ENCODE peak calls at places on chromosomes 12 and 14, in nine cellular contexts. X is heart left ventricle, F is fibroblast of the aortic adventitia, Z is neural crest cell, A is coronary artery, L is transverse colon, U is endothelial cell, Q is HFF-Myc, R is lung. D is an unnamed sample.

GRCh38 chr12:52139579-52140062 is 52.2 kb downstream of the KRT80 start:
- DNase-seq in X (no peak), F (no peak), Z (no peak), A (no peak), L (peak; percentile 56), U (peak; percentile 53), Q (no peak), R (no peak), D (no peak)

GRCh38 chr12:4587108-4587507 is 25.1 kb downstream of the DYRK4 start:
- DNase-seq in X (no peak), F (no peak), Z (no peak), A (no peak), L (no peak), U (no peak), Q (no peak), R (no peak), D (no peak)

GRCh38 chr12:115569694-115570093 is 707.8 kb downstream of the MED13L start:
- DNase-seq in X (no peak), F (no peak), Z (no peak), A (no peak), L (no peak), U (no peak), Q (no peak), R (no peak), D (no peak)

GRCh38 chr12:104699489-104700194 is 242.9 kb downstream of the CHST11 start:
- DNase-seq in X (no peak), F (peak; percentile 71), Z (no peak), A (no peak), L (no peak), U (no peak), Q (no peak), R (no peak), D (no peak)

GRCh38 chr14:85466678-85467077 is 63.3 kb upstream of the FLRT2 start:
- DNase-seq in X (no peak), F (peak; percentile 47), Z (no peak), A (no peak), L (no peak), U (no peak), Q (no peak), R (no peak), D (no peak)

GRCh38 chr12:2417761-2418160 is 365.0 kb downstream of the CACNA1C start:
- DNase-seq in X (no peak), F (no peak), Z (no peak), A (no peak), L (no peak), U (no peak), Q (no peak), R (no peak), D (no peak)

GRCh38 chr14:84404246-84404645 is 1125.7 kb upstream of the FLRT2 start:
- DNase-seq in X (no peak), F (no peak), Z (no peak), A (no peak), L (no peak), U (no peak), Q (no peak), R (no peak), D (no peak)

GRCh38 chr14:76926521-76927251 is 100.5 kb downstream of the LRRC74A start:
- DNase-seq in X (peak; percentile 73), F (peak; percentile 84), Z (no peak), A (no peak), L (no peak), U (no peak), Q (no peak), R (no peak), D (peak; percentile 78)

GRCh38 chr12:49720214-49720613 is 13.0 kb upstream of the FMNL3 start:
- DNase-seq in X (no peak), F (no peak), Z (no peak), A (no peak), L (no peak), U (no peak), Q (no peak), R (no peak), D (peak; percentile 23)

GRCh38 chr14:95353664-95354063 is 34.0 kb upstream of the CLMN start:
- DNase-seq in X (no peak), F (no peak), Z (no peak), A (no peak), L (no peak), U (no peak), Q (no peak), R (no peak), D (no peak)

GRCh38 chr12:80192087-80192486 is 92.8 kb downstream of the OTOGL start:
- DNase-seq in X (no peak), F (no peak), Z (no peak), A (no peak), L (no peak), U (no peak), Q (no peak), R (no peak), D (no peak)

GRCh38 chr12:90940872-90941499 is 14.0 kb downstream of the CCER1 start:
- DNase-seq in X (no peak), F (peak; percentile 84), Z (no peak), A (no peak), L (no peak), U (no peak), Q (no peak), R (no peak), D (peak; percentile 83)

GRCh38 chr12:89328483-89329030 is 23.7 kb downstream of the DUSP6 start:
- DNase-seq in X (no peak), F (no peak), Z (no peak), A (no peak), L (no peak), U (no peak), Q (no peak), R (no peak), D (no peak)

GRCh38 chr12:123882306-123882705 is 90.3 kb downstream of the CCDC92 start:
- DNase-seq in X (no peak), F (no peak), Z (no peak), A (no peak), L (no peak), U (no peak), Q (no peak), R (no peak), D (no peak)

GRCh38 chr14:30193791-30194407 is 266.3 kb upstream of the PRKD1 start:
- DNase-seq in X (no peak), F (peak; percentile 95), Z (no peak), A (no peak), L (no peak), U (no peak), Q (no peak), R (no peak), D (peak; percentile 95)

GRCh38 chr12:114913871-114914801 is 230.2 kb upstream of the TBX3 start:
- DNase-seq in X (no peak), F (no peak), Z (no peak), A (no peak), L (no peak), U (no peak), Q (no peak), R (no peak), D (no peak)

GRCh38 chr14:74394549-74394948 is 31.5 kb downstream of the SYNDIG1L start:
- DNase-seq in X (no peak), F (no peak), Z (no peak), A (no peak), L (no peak), U (no peak), Q (no peak), R (no peak), D (no peak)

GRCh38 chr12:17810399-17810798 is 279.6 kb downstream of the RERGL start:
- DNase-seq in X (no peak), F (no peak), Z (no peak), A (no peak), L (no peak), U (no peak), Q (no peak), R (no peak), D (no peak)

GRCh38 chr12:17809206-17809605 is 280.8 kb downstream of the RERGL start:
- DNase-seq in X (no peak), F (no peak), Z (no peak), A (no peak), L (no peak), U (no peak), Q (no peak), R (no peak), D (no peak)
- TF ChIP-seq CTCF in X (no peak), F (no peak), Z (peak; percentile 33), A (no peak), L (no peak), U (peak; percentile 46), Q (no peak), R (no peak), D (no peak)

DNA sequence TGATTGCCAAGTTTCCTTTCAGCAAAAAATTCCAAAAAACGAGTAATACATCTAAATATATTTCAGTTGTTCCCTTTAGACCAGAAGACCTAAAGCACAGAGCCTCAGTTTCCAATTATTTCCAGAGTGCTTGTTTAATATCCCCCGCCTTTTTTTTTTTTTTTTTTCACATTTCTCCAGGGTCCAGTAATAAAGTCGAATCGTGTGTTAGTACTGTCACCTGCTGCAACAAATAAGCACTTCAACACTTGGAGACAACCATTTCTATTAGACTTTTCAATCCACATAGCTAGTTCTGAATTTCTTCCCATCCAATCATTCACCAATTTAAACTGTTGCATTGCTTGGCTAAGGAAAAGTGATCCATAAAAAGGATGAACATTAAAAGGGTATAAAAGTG is 13.6 kb downstream of the PDE6H start:
- DNase-seq in X (no peak), F (no peak), Z (no peak), A (no peak), L (no peak), U (no peak), Q (no peak), R (no peak), D (no peak)
- TF ChIP-seq CTCF in X (peak; percentile 32), F (no peak), Z (no peak), A (no peak), L (no peak), U (no peak), Q (no peak), R (no peak), D (peak; percentile 6)

GRCh38 chr14:45254771-45255170 is 1.8 kb upstream of the MIS18BP1 start:
- DNase-seq in X (no peak), F (no peak), Z (no peak), A (no peak), L (no peak), U (no peak), Q (no peak), R (no peak), D (no peak)

GRCh38 chr14:45251912-45252311 is 1.1 kb downstream of the MIS18BP1 start:
- DNase-seq in X (no peak), F (peak; percentile 26), Z (no peak), A (no peak), L (no peak), U (no peak), Q (no peak), R (no peak), D (peak; percentile 35)

GRCh38 chr14:45253754-45254300 is 825 bp upstream of the MIS18BP1 start:
- DNase-seq in X (peak; percentile 34), F (no peak), Z (no peak), A (no peak), L (peak; percentile 27), U (no peak), Q (no peak), R (peak; percentile 37), D (peak; percentile 53)

GRCh38 chr14:45252356-45253069 is 489 bp downstream of the MIS18BP1 start:
- DNase-seq in X (no peak), F (peak; percentile 25), Z (peak; percentile 6), A (no peak), L (no peak), U (no peak), Q (no peak), R (no peak), D (peak; percentile 25)

GRCh38 chr14:45253070-45253753 is at the start of gene MIS18BP1:
- DNase-seq in X (peak; percentile 96), F (peak; percentile 96), Z (peak; percentile 87), A (peak; percentile 96), L (peak; percentile 97), U (peak; percentile 96), Q (peak; percentile 88), R (peak; percentile 97), D (peak; percentile 98)
- TF ChIP-seq CTCF in X (peak; percentile 86), F (peak; percentile 59), Z (peak; percentile 81), A (peak; percentile 47), L (peak; percentile 89), U (peak; percentile 67), Q (peak; percentile 73), R (peak; percentile 50), D (peak; percentile 53)

GRCh38 chr12:122406701-122407154 is 15.7 kb downstream of the CLIP1 start:
- DNase-seq in X (no peak), F (peak; percentile 95), Z (no peak), A (no peak), L (no peak), U (no peak), Q (no peak), R (no peak), D (peak; percentile 59)
- TF ChIP-seq CTCF in X (no peak), F (no peak), Z (no peak), A (no peak), L (no peak), U (no peak), Q (no peak), R (no peak), D (no peak)

D was measured in fibroblast of pulmonary artery.